ENCODE peak calls at places on chromosomes 5 and 9, in eight cellular contexts. V is endothelial cell; S is MG63; Q is heart right ventricle; M is activated CD8-positive, alpha-beta memory T cell treated with anti-CD3 and anti-CD28 coated beads for 1 hour; J is GM19239; T is cardiac fibroblast; U is stimulated activated CD8-positive, alpha-beta memory T cell treated with anti-CD3 and anti-CD28 coated beads, Interleukin-7, amount 100 ng/mL, for 4 hours. K is an unnamed sample.

GRCh38 chr5:74766887-74767578 is at the start of the genes GFM2 and NSA2:
- DNase-seq in T (peak), S (peak), U (peak), Q (peak), M (peak), V (peak), J (peak), K (peak)

GRCh38 chr5:13921573-13921972 is 22.9 kb downstream of the DNAH5 start:
- DNase-seq in S (peak), T (no peak), U (no peak), J (no peak), M (no peak), Q (no peak), V (no peak), K (no peak)

GRCh38 chr9:114677418-114677817 is 4.6 kb downstream of the TEX48 start:
- DNase-seq in M (no peak), Q (no peak), V (no peak), J (no peak), U (no peak), T (peak), S (peak), K (no peak)

GRCh38 chr9:76996700-76997099 is 22.8 kb upstream of the FOXB2 start:
- DNase-seq in V (peak), U (no peak), S (no peak), Q (peak), M (no peak), T (peak), J (no peak), K (peak)

GRCh38 chr5:146965781-146966659 is 87.5 kb upstream of the PPP2R2B start:
- DNase-seq in Q (no peak), V (peak), U (peak), S (peak), M (peak), T (peak), J (peak), K (no peak)

GRCh38 chr9:99231708-99232107 is 9.6 kb downstream of the SEC61B start:
- DNase-seq in V (peak), S (no peak), T (no peak), Q (no peak), M (no peak), U (no peak), J (no peak), K (no peak)

GRCh38 chr9:92877531-92878430 is at the start of gene ZNF484:
- DNase-seq in M (peak), U (peak), S (peak), J (peak), V (peak), T (peak), Q (peak), K (peak)

GRCh38 chr9:137201205-137201868 is 796 bp upstream of the TPRN start:
- DNase-seq in J (no peak), S (no peak), U (no peak), T (no peak), Q (no peak), V (no peak), M (no peak), K (no peak)

GRCh38 chr5:131274341-131275063 is 10.6 kb downstream of the CDC42SE2 start:
- DNase-seq in V (no peak), Q (no peak), J (no peak), S (no peak), M (no peak), T (no peak), U (no peak), K (no peak)

GRCh38 chr5:169050146-169050571 is 250.8 kb downstream of the SLIT3 start:
- DNase-seq in S (peak), M (no peak), V (no peak), T (peak), J (no peak), U (no peak), Q (no peak), K (no peak)

GRCh38 chr5:144298658-144299057 is 128.0 kb downstream of the KCTD16 start:
- DNase-seq in J (no peak), M (no peak), Q (no peak), T (no peak), V (no peak), S (no peak), U (no peak), K (no peak)

GRCh38 chr5:160165137-160166068 is 46.2 kb upstream of the PWWP2A start:
- DNase-seq in V (no peak), J (no peak), M (no peak), S (peak), T (peak), Q (peak), U (no peak), K (peak)

GRCh38 chr5:172782169-172783039 is 11.4 kb upstream of the DUSP1 start:
- DNase-seq in V (no peak), Q (no peak), M (no peak), S (no peak), J (no peak), T (no peak), U (no peak), K (peak)

GRCh38 chr9:84317563-84317962 is 23.0 kb downstream of the SLC28A3 start:
- DNase-seq in M (no peak), V (no peak), J (no peak), S (no peak), U (no peak), T (no peak), Q (no peak), K (no peak)

GRCh38 chr9:95508968-95509850 is 7.6 kb downstream of the PTCH1 start:
- DNase-seq in U (peak), T (peak), S (peak), J (peak), V (peak), Q (peak), M (no peak), K (peak)

GRCh38 chr5:130335116-130335515 is 430.9 kb downstream of the CHSY3 start:
- DNase-seq in U (no peak), V (no peak), J (no peak), Q (no peak), M (no peak), T (peak), S (no peak), K (no peak)

GRCh38 chr5:54807421-54807820 is 178.0 kb downstream of the ESM1 start:
- DNase-seq in J (no peak), T (peak), U (no peak), Q (no peak), S (no peak), M (no peak), V (no peak), K (no peak)

GRCh38 chr9:77989437-77989836 is 42.2 kb downstream of the GNAQ start:
- DNase-seq in V (no peak), U (no peak), Q (no peak), J (no peak), M (no peak), T (no peak), S (no peak), K (no peak)

GRCh38 chr9:79256691-79257213 is 315.0 kb upstream of the TLE4 start:
- DNase-seq in J (no peak), S (peak), Q (no peak), V (no peak), M (no peak), U (no peak), T (peak), K (no peak)

GRCh38 chr5:12141496-12141895 is 237.2 kb upstream of the CTNND2 start:
- DNase-seq in Q (no peak), M (no peak), T (no peak), J (no peak), S (no peak), V (no peak), U (no peak), K (no peak)

GRCh38 chr9:95874303-95874988 is 1.0 kb upstream of the ERCC6L2 start:
- DNase-seq in T (no peak), Q (no peak), S (no peak), M (no peak), V (no peak), U (no peak), J (no peak), K (no peak)

GRCh38 chr5:32419791-32420190 is 24.7 kb downstream of the ZFR start:
- DNase-seq in T (peak), U (no peak), M (no peak), V (no peak), Q (no peak), J (no peak), S (no peak), K (no peak)

GRCh38 chr9:92965759-92966517 is 18.6 kb downstream of the FGD3 start:
- DNase-seq in V (no peak), T (no peak), S (no peak), J (no peak), Q (no peak), U (no peak), M (no peak), K (no peak)

GRCh38 chr9:136875155-136875554 is 9.0 kb upstream of the EDF1 start:
- DNase-seq in S (no peak), T (no peak), V (no peak), M (no peak), U (no peak), J (no peak), Q (no peak), K (no peak)

GRCh38 chr5:168312606-168313297 is 21.3 kb downstream of the WWC1 start:
- DNase-seq in M (no peak), Q (no peak), J (no peak), T (no peak), V (no peak), S (peak), U (no peak), K (no peak)

GRCh38 chr9:87405677-87406544 is 91.8 kb upstream of the DAPK1 start:
- DNase-seq in T (peak), V (no peak), J (no peak), S (no peak), M (no peak), U (no peak), Q (no peak), K (peak)

GRCh38 chr9:16262467-16263261 is 607.8 kb downstream of the BNC2 start:
- DNase-seq in M (no peak), Q (no peak), V (no peak), T (no peak), J (no peak), S (peak), U (no peak), K (no peak)

GRCh38 chr5:89972901-89973300 is 436.7 kb downstream of the CETN3 start:
- DNase-seq in T (peak), Q (no peak), S (no peak), M (no peak), J (no peak), U (no peak), V (no peak), K (no peak)

GRCh38 chr9:97293207-97293721 is 14.2 kb upstream of the CCDC180 start:
- DNase-seq in S (peak), T (peak), U (no peak), J (no peak), M (no peak), V (peak), Q (peak), K (peak)

GRCh38 chr9:132240860-132241482 is 79.1 kb downstream of the NTNG2 start:
- DNase-seq in J (peak), V (peak), S (peak), Q (peak), M (peak), U (peak), T (peak), K (peak)

GRCh38 chr9:134519403-134520070 is 122.1 kb upstream of the COL5A1 start:
- DNase-seq in T (no peak), Q (no peak), U (no peak), M (no peak), J (no peak), S (no peak), V (no peak), K (no peak)